ENCODE peak calls at places on chromosomes 5 and 9, in six cellular contexts. H is sigmoid colon; A is COLO829; R is Caki2; X is stimulated activated CD4-positive, alpha-beta T cell treated with anti-CD3 and anti-CD28 coated beads, TNF-alpha, amount 100 ng/mL, for 1 hour; L is stimulated activated CD8-positive, alpha-beta memory T cell treated with anti-CD3 and anti-CD28 coated beads, Interleukin-4, amount 100 ng/mL, for 4 hours. V is an unnamed sample.

GRCh38 chr9:91994422-91994821 is 44.4 kb upstream of the ROR2 start:
- DNase-seq in H (no peak), A (no peak), R (no peak), X (no peak), L (no peak), V (no peak)

GRCh38 chr9:36748322-36748899 is 175.7 kb downstream of the MELK start:
- DNase-seq in H (no peak), A (peak), R (peak), X (no peak), L (no peak), V (no peak)

GRCh38 chr5:14659821-14660607 is 4.5 kb upstream of the OTULIN start:
- DNase-seq in H (no peak), A (no peak), R (no peak), X (no peak), L (no peak), V (no peak)

GRCh38 chr9:3419892-3420291 is 105.9 kb downstream of the RFX3 start:
- DNase-seq in H (no peak), A (no peak), R (no peak), X (no peak), L (no peak), V (no peak)

GRCh38 chr9:80326105-80326504 is 754.3 kb downstream of the TLE4 start:
- DNase-seq in H (no peak), A (no peak), R (no peak), X (no peak), L (no peak), V (no peak)

GRCh38 chr9:104899759-104900247 is 28.2 kb downstream of the ABCA1 start:
- DNase-seq in H (no peak), A (no peak), R (no peak), X (no peak), L (no peak), V (no peak)

GRCh38 chr5:56900858-56901578 is 8.4 kb upstream of the SETD9 start:
- DNase-seq in H (no peak), A (peak), R (peak), X (no peak), L (peak), V (no peak)

GRCh38 chr9:134055981-134056461 is 11.8 kb downstream of the BRD3 start:
- DNase-seq in H (peak), A (no peak), R (peak), X (no peak), L (no peak), V (peak)

GRCh38 chr9:121559183-121559582 is 59.5 kb upstream of the GGTA1 start:
- DNase-seq in H (no peak), A (no peak), R (peak), X (no peak), L (no peak), V (no peak)

GRCh38 chr5:43416233-43416987 is 4.2 kb upstream of the CCL28 start:
- DNase-seq in H (no peak), A (no peak), R (no peak), X (no peak), L (no peak), V (no peak)

GRCh38 chr5:126676195-126676624 is 75.5 kb downstream of the PHAX start:
- DNase-seq in H (peak), A (peak), R (peak), X (peak), L (peak), V (peak)

GRCh38 chr9:135700525-135700924 is 1.2 kb upstream of the SOHLH1 start:
- DNase-seq in H (no peak), A (no peak), R (no peak), X (no peak), L (no peak), V (no peak)

GRCh38 chr5:176412517-176413254 is 3.7 kb downstream of the CLTB start:
- DNase-seq in H (no peak), A (no peak), R (no peak), X (no peak), L (no peak), V (no peak)

GRCh38 chr5:36239370-36240293 is 2.1 kb downstream of the NADK2 start:
- DNase-seq in H (no peak), A (no peak), R (no peak), X (no peak), L (no peak), V (no peak)

GRCh38 chr5:137179203-137179602 is 319.9 kb downstream of the SPOCK1 start:
- DNase-seq in H (no peak), A (no peak), R (no peak), X (no peak), L (no peak), V (no peak)

GRCh38 chr5:59923465-59923864 is 29.9 kb upstream of the PDE4D start:
- DNase-seq in H (no peak), A (no peak), R (no peak), X (no peak), L (no peak), V (no peak)

GRCh38 chr9:87479801-87480201 is 17.9 kb upstream of the DAPK1 start:
- DNase-seq in H (no peak), A (no peak), R (peak), X (no peak), L (no peak), V (no peak)

GRCh38 chr9:128818839-128819715 is 777 bp downstream of the ENDOG start:
- DNase-seq in H (no peak), A (no peak), R (peak), X (no peak), L (peak), V (peak)

GRCh38 chr9:111016046-111017026 is 21.9 kb downstream of the LPAR1 start:
- DNase-seq in H (no peak), A (no peak), R (peak), X (no peak), L (no peak), V (no peak)

GRCh38 chr5:95810305-95811125 is 12.0 kb downstream of the GLRX start:
- DNase-seq in H (no peak), A (no peak), R (no peak), X (no peak), L (no peak), V (no peak)

GRCh38 chr5:177378884-177379883 is 5.0 kb upstream of the SLC34A1 start:
- DNase-seq in H (no peak), A (no peak), R (peak), X (no peak), L (no peak), V (no peak)

GRCh38 chr5:142520885-142521284 is 165.0 kb downstream of the FGF1 start:
- DNase-seq in H (no peak), A (no peak), R (no peak), X (no peak), L (no peak), V (no peak)

GRCh38 chr5:28743362-28743761 is 1705.0 kb upstream of the CDH9 start:
- DNase-seq in H (no peak), A (no peak), R (no peak), X (no peak), L (no peak), V (no peak)

GRCh38 chr5:132661231-132662003 is 3.4 kb downstream of the IL13 start:
- DNase-seq in H (no peak), A (no peak), R (no peak), X (no peak), L (no peak), V (no peak)

GRCh38 chr5:149865746-149866145 is 78.8 kb downstream of the PDE6A start:
- DNase-seq in H (no peak), A (no peak), R (no peak), X (no peak), L (no peak), V (no peak)

GRCh38 chr5:146238973-146239372 is 35.6 kb downstream of the RBM27 start:
- DNase-seq in H (no peak), A (no peak), R (no peak), X (no peak), L (no peak), V (no peak)

GRCh38 chr5:94241288-94241651 is 377.1 kb downstream of the KIAA0825 start:
- DNase-seq in H (no peak), A (peak), R (no peak), X (no peak), L (no peak), V (no peak)

GRCh38 chr9:14722391-14723035 is at the start of gene CER1:
- DNase-seq in H (no peak), A (no peak), R (no peak), X (no peak), L (no peak), V (no peak)

GRCh38 chr5:135891280-135891679 is 4.4 kb downstream of the IL9 start:
- DNase-seq in H (no peak), A (no peak), R (no peak), X (no peak), L (no peak), V (no peak)

GRCh38 chr9:111937781-111938426 is 41.3 kb downstream of the UGCG start:
- DNase-seq in H (no peak), A (peak), R (peak), X (peak), L (peak), V (peak)

GRCh38 chr9:72951043-72951442 is 1.8 kb downstream of the ALDH1A1 start:
- DNase-seq in H (no peak), A (no peak), R (peak), X (no peak), L (no peak), V (no peak)

GRCh38 chr9:76400534-76401096 is 6.4 kb upstream of the RFK start:
- DNase-seq in H (no peak), A (no peak), R (peak), X (no peak), L (no peak), V (no peak)

GRCh38 chr5:174101331-174101730 is 55.8 kb downstream of the NSG2 start:
- DNase-seq in H (no peak), A (no peak), R (no peak), X (no peak), L (no peak), V (no peak)

GRCh38 chr5:3400659-3401058 is 195.0 kb upstream of the IRX1 start:
- DNase-seq in H (no peak), A (no peak), R (no peak), X (no peak), L (no peak), V (no peak)

GRCh38 chr9:38227061-38227540 is 158.1 kb upstream of the SHB start:
- DNase-seq in H (no peak), A (peak), R (peak), X (no peak), L (peak), V (peak)